ENCODE peak calls at places on chromosomes 12 and 14, in nine cellular contexts. One of them, this sample, is unnamed.

GRCh38 chr12:55619352-55620138 is 17.1 kb upstream of the OR10P1 start:
- DNase-seq in progenitor cell of endocrine pancreas: peak
- DNase-seq in dorsolateral prefrontal cortex: no peak
- DNase-seq in endodermal cell: peak
- DNase-seq in A549: peak
- DNase-seq in activated B cell treated with CpG ODN at 0.5 μM for 24 hours: no peak
- DNase-seq in HFFc6: peak
- DNase-seq in OCI-LY7: peak
- DNase-seq in fibroblast of the aortic adventitia: peak
- DNase-seq in this sample: peak

GRCh38 chr14:43795600-43796228 is 711.4 kb downstream of the FSCB start:
- DNase-seq in progenitor cell of endocrine pancreas: no peak
- DNase-seq in dorsolateral prefrontal cortex: no peak
- DNase-seq in endodermal cell: no peak
- DNase-seq in A549: no peak
- DNase-seq in activated B cell treated with CpG ODN at 0.5 μM for 24 hours: no peak
- DNase-seq in HFFc6: no peak
- DNase-seq in OCI-LY7: no peak
- DNase-seq in fibroblast of the aortic adventitia: peak
- DNase-seq in this sample: no peak

GRCh38 chr12:75889214-75889613 is 142.4 kb downstream of the PHLDA1 start:
- DNase-seq in progenitor cell of endocrine pancreas: no peak
- DNase-seq in dorsolateral prefrontal cortex: peak
- DNase-seq in endodermal cell: peak
- DNase-seq in A549: no peak
- DNase-seq in activated B cell treated with CpG ODN at 0.5 μM for 24 hours: no peak
- DNase-seq in HFFc6: no peak
- DNase-seq in OCI-LY7: no peak
- DNase-seq in fibroblast of the aortic adventitia: no peak
- DNase-seq in this sample: no peak

GRCh38 chr14:32825058-32825457 is 113.6 kb upstream of the NPAS3 start:
- DNase-seq in progenitor cell of endocrine pancreas: no peak
- DNase-seq in dorsolateral prefrontal cortex: no peak
- DNase-seq in endodermal cell: no peak
- DNase-seq in A549: no peak
- DNase-seq in activated B cell treated with CpG ODN at 0.5 μM for 24 hours: no peak
- DNase-seq in HFFc6: no peak
- DNase-seq in OCI-LY7: no peak
- DNase-seq in fibroblast of the aortic adventitia: no peak
- DNase-seq in this sample: no peak

GRCh38 chr14:60346706-60347105 is 97.7 kb downstream of the PPM1A start:
- DNase-seq in progenitor cell of endocrine pancreas: no peak
- DNase-seq in dorsolateral prefrontal cortex: no peak
- DNase-seq in endodermal cell: no peak
- DNase-seq in A549: no peak
- DNase-seq in activated B cell treated with CpG ODN at 0.5 μM for 24 hours: no peak
- DNase-seq in HFFc6: no peak
- DNase-seq in OCI-LY7: peak
- DNase-seq in fibroblast of the aortic adventitia: no peak
- DNase-seq in this sample: no peak

GRCh38 chr12:67320614-67321305 is 51.6 kb downstream of the CAND1 start:
- DNase-seq in progenitor cell of endocrine pancreas: no peak
- DNase-seq in dorsolateral prefrontal cortex: no peak
- DNase-seq in endodermal cell: no peak
- DNase-seq in A549: no peak
- DNase-seq in activated B cell treated with CpG ODN at 0.5 μM for 24 hours: no peak
- DNase-seq in HFFc6: no peak
- DNase-seq in OCI-LY7: peak
- DNase-seq in fibroblast of the aortic adventitia: no peak
- DNase-seq in this sample: no peak

GRCh38 chr12:29350080-29350479 is 30.9 kb downstream of the ERGIC2 start:
- DNase-seq in progenitor cell of endocrine pancreas: no peak
- DNase-seq in dorsolateral prefrontal cortex: no peak
- DNase-seq in endodermal cell: no peak
- DNase-seq in A549: no peak
- DNase-seq in activated B cell treated with CpG ODN at 0.5 μM for 24 hours: no peak
- DNase-seq in HFFc6: peak
- DNase-seq in OCI-LY7: no peak
- DNase-seq in fibroblast of the aortic adventitia: peak
- DNase-seq in this sample: no peak

GRCh38 chr12:113291586-113291985 is 43.3 kb downstream of the SLC8B1 start:
- DNase-seq in progenitor cell of endocrine pancreas: no peak
- DNase-seq in dorsolateral prefrontal cortex: no peak
- DNase-seq in endodermal cell: no peak
- DNase-seq in A549: no peak
- DNase-seq in activated B cell treated with CpG ODN at 0.5 μM for 24 hours: no peak
- DNase-seq in HFFc6: no peak
- DNase-seq in OCI-LY7: no peak
- DNase-seq in fibroblast of the aortic adventitia: no peak
- DNase-seq in this sample: no peak

GRCh38 chr14:59017285-59017965 is 171.0 kb upstream of the DAAM1 start:
- DNase-seq in progenitor cell of endocrine pancreas: no peak
- DNase-seq in dorsolateral prefrontal cortex: no peak
- DNase-seq in endodermal cell: no peak
- DNase-seq in A549: no peak
- DNase-seq in activated B cell treated with CpG ODN at 0.5 μM for 24 hours: no peak
- DNase-seq in HFFc6: no peak
- DNase-seq in OCI-LY7: no peak
- DNase-seq in fibroblast of the aortic adventitia: peak
- DNase-seq in this sample: no peak

GRCh38 chr12:130832561-130833209 is 6.4 kb downstream of the STX2 start:
- DNase-seq in progenitor cell of endocrine pancreas: no peak
- DNase-seq in dorsolateral prefrontal cortex: peak
- DNase-seq in endodermal cell: peak
- DNase-seq in A549: no peak
- DNase-seq in activated B cell treated with CpG ODN at 0.5 μM for 24 hours: no peak
- DNase-seq in HFFc6: peak
- DNase-seq in OCI-LY7: no peak
- DNase-seq in fibroblast of the aortic adventitia: peak
- DNase-seq in this sample: no peak

GRCh38 chr12:30692470-30692869 is 3.2 kb downstream of the IPO8 start:
- DNase-seq in progenitor cell of endocrine pancreas: no peak
- DNase-seq in dorsolateral prefrontal cortex: no peak
- DNase-seq in endodermal cell: no peak
- DNase-seq in A549: no peak
- DNase-seq in activated B cell treated with CpG ODN at 0.5 μM for 24 hours: no peak
- DNase-seq in HFFc6: no peak
- DNase-seq in OCI-LY7: no peak
- DNase-seq in fibroblast of the aortic adventitia: peak
- DNase-seq in this sample: no peak

GRCh38 chr14:95433094-95433478 is 83.4 kb downstream of the SYNE3 start:
- DNase-seq in progenitor cell of endocrine pancreas: no peak
- DNase-seq in dorsolateral prefrontal cortex: no peak
- DNase-seq in endodermal cell: no peak
- DNase-seq in A549: no peak
- DNase-seq in activated B cell treated with CpG ODN at 0.5 μM for 24 hours: no peak
- DNase-seq in HFFc6: no peak
- DNase-seq in OCI-LY7: no peak
- DNase-seq in fibroblast of the aortic adventitia: no peak
- DNase-seq in this sample: no peak
- TF ChIP-seq CTCF in progenitor cell of endocrine pancreas: no peak
- TF ChIP-seq CTCF in dorsolateral prefrontal cortex: no peak
- TF ChIP-seq CTCF in endodermal cell: no peak
- TF ChIP-seq CTCF in A549: no peak
- TF ChIP-seq CTCF in activated B cell treated with CpG ODN at 0.5 μM for 24 hours: no peak
- TF ChIP-seq CTCF in HFFc6: no peak
- TF ChIP-seq CTCF in OCI-LY7: no peak
- TF ChIP-seq CTCF in fibroblast of the aortic adventitia: no peak
- TF ChIP-seq CTCF in this sample: no peak

GRCh38 chr12:21939435-21939834 is 1.8 kb downstream of the ABCC9 start:
- DNase-seq in progenitor cell of endocrine pancreas: no peak
- DNase-seq in dorsolateral prefrontal cortex: no peak
- DNase-seq in endodermal cell: no peak
- DNase-seq in A549: no peak
- DNase-seq in activated B cell treated with CpG ODN at 0.5 μM for 24 hours: no peak
- DNase-seq in HFFc6: no peak
- DNase-seq in OCI-LY7: no peak
- DNase-seq in fibroblast of the aortic adventitia: peak
- DNase-seq in this sample: no peak

GRCh38 chr12:21940972-21941521 is at the start of gene ABCC9:
- DNase-seq in progenitor cell of endocrine pancreas: peak
- DNase-seq in dorsolateral prefrontal cortex: peak
- DNase-seq in endodermal cell: peak
- DNase-seq in A549: no peak
- DNase-seq in activated B cell treated with CpG ODN at 0.5 μM for 24 hours: no peak
- DNase-seq in HFFc6: no peak
- DNase-seq in OCI-LY7: no peak
- DNase-seq in fibroblast of the aortic adventitia: peak
- DNase-seq in this sample: no peak

GRCh38 chr12:21942377-21942703 is 1.1 kb upstream of the ABCC9 start:
- DNase-seq in progenitor cell of endocrine pancreas: no peak
- DNase-seq in dorsolateral prefrontal cortex: no peak
- DNase-seq in endodermal cell: no peak
- DNase-seq in A549: no peak
- DNase-seq in activated B cell treated with CpG ODN at 0.5 μM for 24 hours: no peak
- DNase-seq in HFFc6: no peak
- DNase-seq in OCI-LY7: no peak
- DNase-seq in fibroblast of the aortic adventitia: no peak
- DNase-seq in this sample: no peak

GRCh38 chr12:21940549-21940948 is 677 bp downstream of the ABCC9 start:
- DNase-seq in progenitor cell of endocrine pancreas: no peak
- DNase-seq in dorsolateral prefrontal cortex: no peak
- DNase-seq in endodermal cell: no peak
- DNase-seq in A549: no peak
- DNase-seq in activated B cell treated with CpG ODN at 0.5 μM for 24 hours: no peak
- DNase-seq in HFFc6: no peak
- DNase-seq in OCI-LY7: no peak
- DNase-seq in fibroblast of the aortic adventitia: no peak
- DNase-seq in this sample: no peak

GRCh38 chr12:21941522-21942376 is 523 bp upstream of the ABCC9 start:
- DNase-seq in progenitor cell of endocrine pancreas: peak
- DNase-seq in dorsolateral prefrontal cortex: no peak
- DNase-seq in endodermal cell: peak
- DNase-seq in A549: no peak
- DNase-seq in activated B cell treated with CpG ODN at 0.5 μM for 24 hours: no peak
- DNase-seq in HFFc6: no peak
- DNase-seq in OCI-LY7: no peak
- DNase-seq in fibroblast of the aortic adventitia: peak
- DNase-seq in this sample: no peak
- TF ChIP-seq CTCF in progenitor cell of endocrine pancreas: peak
- TF ChIP-seq CTCF in dorsolateral prefrontal cortex: no peak
- TF ChIP-seq CTCF in endodermal cell: peak
- TF ChIP-seq CTCF in A549: no peak
- TF ChIP-seq CTCF in activated B cell treated with CpG ODN at 0.5 μM for 24 hours: no peak
- TF ChIP-seq CTCF in HFFc6: peak
- TF ChIP-seq CTCF in OCI-LY7: no peak
- TF ChIP-seq CTCF in fibroblast of the aortic adventitia: peak
- TF ChIP-seq CTCF in this sample: no peak

GRCh38 chr12:31813305-31813704 is 84.5 kb upstream of the AMN1 start:
- DNase-seq in progenitor cell of endocrine pancreas: no peak
- DNase-seq in dorsolateral prefrontal cortex: no peak
- DNase-seq in endodermal cell: peak
- DNase-seq in A549: no peak
- DNase-seq in activated B cell treated with CpG ODN at 0.5 μM for 24 hours: no peak
- DNase-seq in HFFc6: no peak
- DNase-seq in OCI-LY7: no peak
- DNase-seq in fibroblast of the aortic adventitia: peak
- DNase-seq in this sample: no peak
- TF ChIP-seq CTCF in progenitor cell of endocrine pancreas: peak
- TF ChIP-seq CTCF in dorsolateral prefrontal cortex: no peak
- TF ChIP-seq CTCF in endodermal cell: peak
- TF ChIP-seq CTCF in A549: peak
- TF ChIP-seq CTCF in activated B cell treated with CpG ODN at 0.5 μM for 24 hours: no peak
- TF ChIP-seq CTCF in HFFc6: peak
- TF ChIP-seq CTCF in OCI-LY7: peak
- TF ChIP-seq CTCF in fibroblast of the aortic adventitia: peak
- TF ChIP-seq CTCF in this sample: no peak

GRCh38 chr12:121581681-121582439 is 1.0 kb upstream of the KDM2B start:
- DNase-seq in progenitor cell of endocrine pancreas: no peak
- DNase-seq in dorsolateral prefrontal cortex: no peak
- DNase-seq in endodermal cell: peak
- DNase-seq in A549: no peak
- DNase-seq in activated B cell treated with CpG ODN at 0.5 μM for 24 hours: no peak
- DNase-seq in HFFc6: peak
- DNase-seq in OCI-LY7: peak
- DNase-seq in fibroblast of the aortic adventitia: peak
- DNase-seq in this sample: no peak

GRCh38 chr12:121579981-121580868 is 598 bp downstream of the KDM2B start:
- DNase-seq in progenitor cell of endocrine pancreas: peak
- DNase-seq in dorsolateral prefrontal cortex: peak
- DNase-seq in endodermal cell: peak
- DNase-seq in A549: peak
- DNase-seq in activated B cell treated with CpG ODN at 0.5 μM for 24 hours: peak
- DNase-seq in HFFc6: peak
- DNase-seq in OCI-LY7: peak
- DNase-seq in fibroblast of the aortic adventitia: peak
- DNase-seq in this sample: peak

GRCh38 chr12:121582583-121583333 is 1.9 kb upstream of the KDM2B start:
- DNase-seq in progenitor cell of endocrine pancreas: peak
- DNase-seq in dorsolateral prefrontal cortex: no peak
- DNase-seq in endodermal cell: peak
- DNase-seq in A549: no peak
- DNase-seq in activated B cell treated with CpG ODN at 0.5 μM for 24 hours: no peak
- DNase-seq in HFFc6: no peak
- DNase-seq in OCI-LY7: peak
- DNase-seq in fibroblast of the aortic adventitia: peak
- DNase-seq in this sample: no peak

GRCh38 chr12:121579190-121579791 is 1.5 kb downstream of the KDM2B start:
- DNase-seq in progenitor cell of endocrine pancreas: peak
- DNase-seq in dorsolateral prefrontal cortex: peak
- DNase-seq in endodermal cell: peak
- DNase-seq in A549: no peak
- DNase-seq in activated B cell treated with CpG ODN at 0.5 μM for 24 hours: peak
- DNase-seq in HFFc6: no peak
- DNase-seq in OCI-LY7: peak
- DNase-seq in fibroblast of the aortic adventitia: no peak
- DNase-seq in this sample: peak

GRCh38 chr12:121580959-121581680 is at the start of gene KDM2B:
- DNase-seq in progenitor cell of endocrine pancreas: no peak
- DNase-seq in dorsolateral prefrontal cortex: peak
- DNase-seq in endodermal cell: peak
- DNase-seq in A549: no peak
- DNase-seq in activated B cell treated with CpG ODN at 0.5 μM for 24 hours: no peak
- DNase-seq in HFFc6: peak
- DNase-seq in OCI-LY7: peak
- DNase-seq in fibroblast of the aortic adventitia: peak
- DNase-seq in this sample: no peak
- TF ChIP-seq CTCF in progenitor cell of endocrine pancreas: no peak
- TF ChIP-seq CTCF in dorsolateral prefrontal cortex: no peak
- TF ChIP-seq CTCF in endodermal cell: no peak
- TF ChIP-seq CTCF in A549: no peak
- TF ChIP-seq CTCF in activated B cell treated with CpG ODN at 0.5 μM for 24 hours: no peak
- TF ChIP-seq CTCF in HFFc6: no peak
- TF ChIP-seq CTCF in OCI-LY7: peak
- TF ChIP-seq CTCF in fibroblast of the aortic adventitia: no peak
- TF ChIP-seq CTCF in this sample: no peak

GRCh38 chr14:77053046-77053841 is 24.7 kb upstream of the IRF2BPL start:
- DNase-seq in progenitor cell of endocrine pancreas: peak
- DNase-seq in dorsolateral prefrontal cortex: no peak
- DNase-seq in endodermal cell: peak
- DNase-seq in A549: no peak
- DNase-seq in activated B cell treated with CpG ODN at 0.5 μM for 24 hours: peak
- DNase-seq in HFFc6: no peak
- DNase-seq in OCI-LY7: peak
- DNase-seq in fibroblast of the aortic adventitia: peak
- DNase-seq in this sample: peak
- TF ChIP-seq CTCF in progenitor cell of endocrine pancreas: peak
- TF ChIP-seq CTCF in dorsolateral prefrontal cortex: peak
- TF ChIP-seq CTCF in endodermal cell: peak
- TF ChIP-seq CTCF in A549: peak
- TF ChIP-seq CTCF in activated B cell treated with CpG ODN at 0.5 μM for 24 hours: peak
- TF ChIP-seq CTCF in HFFc6: peak
- TF ChIP-seq CTCF in OCI-LY7: peak
- TF ChIP-seq CTCF in fibroblast of the aortic adventitia: peak
- TF ChIP-seq CTCF in this sample: peak

This sample was measured in GM20000.